ENCODE peak calls at places on chromosomes 1 and 21, in seven cellular contexts. Q, Z, N, G, J, R and H are unnamed samples.

GRCh38 chr1:18199462-18199861 is 91.9 kb downstream of the IGSF21 start:
- DNase-seq in R (no peak), Q (no peak), J (no peak), N (no peak), Z (no peak), G (no peak), H (no peak)

GRCh38 chr1:39205102-39205780 is 746 bp downstream of the MACF1 start:
- DNase-seq in Q (peak), G (peak), R (peak), Z (peak), N (no peak), J (no peak), H (peak)

GRCh38 chr1:33060579-33061083 is 20.3 kb upstream of the AZIN2 start:
- DNase-seq in Z (peak), J (peak), G (peak), R (peak), Q (peak), N (no peak), H (no peak)

GRCh38 chr1:29749546-29749945 is 513.2 kb downstream of the PTPRU start:
- DNase-seq in J (no peak), Z (no peak), G (no peak), R (peak), N (no peak), Q (no peak), H (no peak)

GRCh38 chr1:81377406-81377805 is 423.3 kb upstream of the ADGRL2 start:
- DNase-seq in J (no peak), Z (no peak), Q (no peak), N (no peak), G (no peak), R (no peak), H (peak)

GRCh38 chr1:6004412-6005123 is 12.3 kb upstream of the NPHP4 start:
- DNase-seq in Q (no peak), N (peak), J (no peak), G (no peak), R (no peak), Z (no peak), H (no peak)

GRCh38 chr1:8435569-8436071 is 117.7 kb downstream of the SLC45A1 start:
- DNase-seq in J (no peak), R (no peak), G (no peak), Z (no peak), N (no peak), Q (no peak), H (no peak)

GRCh38 chr21:37800496-37801061 is 115.7 kb downstream of the KCNJ6 start:
- DNase-seq in Q (no peak), N (no peak), J (no peak), Z (peak), G (no peak), R (no peak), H (no peak)

GRCh38 chr1:212624976-212625501 is 16.5 kb downstream of the ATF3 start:
- DNase-seq in J (no peak), Z (no peak), Q (no peak), G (no peak), R (no peak), N (no peak), H (no peak)

GRCh38 chr21:37412603-37413360 is 46.2 kb downstream of the DYRK1A start:
- DNase-seq in J (no peak), R (no peak), N (no peak), Q (peak), Z (peak), G (peak), H (no peak)

GRCh38 chr1:204075116-204075636 is 2.3 kb downstream of the SOX13 start:
- DNase-seq in N (peak), J (no peak), G (no peak), R (no peak), Z (no peak), Q (peak), H (peak)

GRCh38 chr1:156492591-156493080 is 7.9 kb downstream of the MEF2D start:
- DNase-seq in Q (no peak), N (peak), Z (no peak), J (no peak), R (no peak), G (no peak), H (peak)

GRCh38 chr1:65688848-65689247 is 103.8 kb upstream of the PDE4B start:
- DNase-seq in R (no peak), J (no peak), Z (no peak), Q (no peak), G (no peak), N (no peak), H (no peak)

GRCh38 chr1:210099921-210100320 is 132.7 kb upstream of the SERTAD4 start:
- DNase-seq in R (no peak), N (no peak), Z (no peak), Q (no peak), G (no peak), J (no peak), H (no peak)

GRCh38 chr21:42834730-42835191 is 44.6 kb downstream of the WDR4 start:
- DNase-seq in J (no peak), G (no peak), Q (no peak), N (peak), Z (no peak), R (peak), H (peak)

GRCh38 chr1:160864173-160864572 is 1.5 kb upstream of the CD244 start:
- DNase-seq in G (no peak), Z (no peak), J (no peak), Q (no peak), N (no peak), R (no peak), H (no peak)

GRCh38 chr1:48442864-48443619 is 29.0 kb downstream of the SPATA6 start:
- DNase-seq in J (no peak), R (no peak), N (no peak), Z (no peak), Q (peak), G (no peak), H (peak)

GRCh38 chr1:6222644-6223043 is 13.1 kb downstream of the ICMT start:
- DNase-seq in J (no peak), Q (peak), N (peak), G (no peak), R (no peak), Z (peak), H (peak)

GRCh38 chr21:32415451-32415850 is 2.9 kb downstream of the EVA1C start:
- DNase-seq in J (no peak), Q (no peak), G (no peak), N (no peak), Z (no peak), R (no peak), H (no peak)

GRCh38 chr1:41726899-41727748 is 191.6 kb downstream of the HIVEP3 start:
- DNase-seq in Q (no peak), G (no peak), N (peak), R (peak), Z (no peak), J (peak), H (peak)

GRCh38 chr1:50265790-50266314 is 157.1 kb downstream of the ELAVL4 start:
- DNase-seq in J (no peak), Q (peak), R (no peak), N (no peak), Z (peak), G (peak), H (no peak)

DNA sequence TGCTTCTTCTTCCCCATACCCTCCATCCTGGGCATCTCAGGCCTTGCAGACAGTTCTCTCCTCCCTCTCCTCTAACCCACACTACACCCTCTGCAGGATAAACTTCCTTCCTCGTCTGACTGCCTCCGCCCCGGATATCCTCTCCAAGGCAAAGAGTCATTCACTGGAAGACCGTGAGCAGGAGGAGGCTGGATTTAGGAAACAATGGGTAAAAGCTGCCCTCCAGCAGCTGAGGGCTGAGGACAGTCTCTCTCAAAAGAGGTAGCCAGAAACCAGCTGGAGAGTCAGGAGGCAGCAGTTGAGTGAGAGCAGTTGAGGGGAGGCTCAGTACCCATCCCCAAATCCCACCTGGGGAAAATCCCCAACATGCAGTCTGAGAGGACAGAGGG is 1.4 kb downstream of the CSRP1 start:
- DNase-seq in G (peak), Q (peak), R (peak), N (peak), J (no peak), Z (peak), H (peak)
- H3K4me3 ChIP-seq in G (peak), Q (peak), R (peak), N (no peak), J (peak), Z (peak), H (peak)

GRCh38 chr1:85582687-85583354 is 2.3 kb downstream of the CCN1 start:
- DNase-seq in R (no peak), Q (peak), N (no peak), G (no peak), J (no peak), Z (peak), H (no peak)

GRCh38 chr1:85580046-85580411 is 532 bp upstream of the CCN1 start:
- DNase-seq in G (peak), N (peak), Z (peak), J (no peak), Q (peak), R (peak), H (no peak)

GRCh38 chr1:85583355-85584263 is 3.0 kb downstream of the CCN1 start:
- DNase-seq in R (no peak), G (no peak), Z (peak), Q (no peak), N (no peak), J (no peak), H (no peak)

GRCh38 chr1:85581138-85581801 is 709 bp downstream of the CCN1 start:
- DNase-seq in Q (peak), Z (peak), G (peak), N (peak), R (peak), J (peak), H (peak)

GRCh38 chr1:85581802-85582686 is 1.5 kb downstream of the CCN1 start:
- DNase-seq in J (no peak), N (peak), G (peak), Q (peak), R (no peak), Z (peak), H (peak)
- TF ChIP-seq CTCF in J (no peak), N (no peak), G (peak), Q (peak), R (peak), Z (peak), H (no peak)

GRCh38 chr1:9844106-9844505 is 20.3 kb upstream of the CLSTN1 start:
- DNase-seq in R (no peak), J (no peak), N (no peak), G (no peak), Q (no peak), Z (peak), H (no peak)
- H3K4me3 ChIP-seq in R (no peak), J (no peak), N (no peak), G (no peak), Q (no peak), Z (no peak), H (no peak)

GRCh38 chr1:186442651-186443114 is 18.2 kb downstream of the PDC start:
- DNase-seq in Q (peak), Z (peak), J (no peak), N (no peak), G (peak), R (no peak), H (no peak)

GRCh38 chr1:186440584-186440983 is 20.3 kb downstream of the PDC start:
- DNase-seq in Q (no peak), Z (no peak), R (no peak), G (peak), J (no peak), N (no peak), H (no peak)

GRCh38 chr1:186438567-186438966 is 22.3 kb downstream of the PDC start:
- DNase-seq in Z (no peak), N (no peak), Q (no peak), G (no peak), J (no peak), R (no peak), H (no peak)

GRCh38 chr1:186446138-186446537 is 14.8 kb downstream of the PDC start:
- DNase-seq in Z (no peak), G (no peak), R (no peak), J (no peak), N (no peak), Q (no peak), H (no peak)

DNA sequence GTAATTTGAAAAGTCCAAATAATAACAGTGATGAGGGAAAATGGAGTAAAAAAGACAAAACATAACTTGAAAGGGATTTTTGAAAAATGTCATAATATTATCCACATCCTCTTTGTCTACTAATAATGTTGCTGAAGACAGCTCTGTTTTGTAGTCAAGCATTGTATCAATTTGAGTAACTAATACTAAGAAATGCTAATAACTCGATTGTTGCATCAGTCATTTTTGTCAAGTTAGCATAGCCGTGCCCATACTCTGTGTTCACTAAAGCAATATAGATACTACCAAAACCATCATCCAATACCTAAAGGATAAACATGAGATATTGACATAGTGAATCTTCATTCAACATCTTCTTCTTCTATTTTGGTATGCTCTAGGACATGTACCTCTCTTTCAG is 17.3 kb downstream of the PDC start:
- DNase-seq in J (no peak), G (no peak), N (no peak), R (no peak), Q (no peak), Z (no peak), H (no peak)
- TF ChIP-seq CTCF in J (no peak), G (no peak), N (no peak), R (no peak), Q (no peak), Z (no peak), H (no peak)